ENCODE peak calls at places on chromosomes 7 and 10, in eight cellular contexts. D is heart right ventricle; U is CD4-positive, alpha-beta memory T cell; M is hepatocyte; J is right atrium auricular region; X is colonic mucosa; L is tibial artery; H is HepG2. S is an unnamed sample. For H3K4me1, the result is how much of the 10 kb centered on the place peaks cover.

GRCh38 chr7:27237735-27238334 is 4.8 kb upstream of the EVX1 start:
- DNase-seq in D (no peak), U (no peak), M (no peak), J (no peak), X (no peak), L (no peak), H (no peak), S (no peak)

GRCh38 chr10:110502851-110503301 is 5.2 kb downstream of the DUSP5 start:
- DNase-seq in D (no peak), U (peak), M (peak), J (no peak), X (peak), L (peak), H (no peak), S (peak)

GRCh38 chr7:2522780-2523433 is 3.3 kb downstream of the LFNG start:
- DNase-seq in D (no peak), U (no peak), M (peak), J (no peak), X (peak), L (no peak), H (peak), S (no peak)

GRCh38 chr10:44352316-44353127 is 32.4 kb downstream of the CXCL12 start:
- DNase-seq in D (peak), U (no peak), M (peak), J (no peak), X (peak), L (peak), H (no peak), S (peak)

GRCh38 chr7:122791959-122792545 is 89.3 kb upstream of the RNF148 start:
- DNase-seq in D (no peak), U (no peak), M (no peak), J (no peak), X (no peak), L (no peak), H (peak), S (no peak)

GRCh38 chr10:81978238-81978637 is 103.2 kb downstream of the NRG3 start:
- DNase-seq in D (no peak), U (no peak), M (peak), J (no peak), X (no peak), L (no peak), H (peak), S (no peak)

GRCh38 chr7:141956084-141956483 is 9.3 kb upstream of the CLEC5A start:
- DNase-seq in D (no peak), U (no peak), M (no peak), J (no peak), X (no peak), L (no peak), H (no peak), S (no peak)

GRCh38 chr7:150378115-150378852 is 846 bp upstream of the ZNF775 start:
- DNase-seq in D (no peak), U (peak), M (peak), J (peak), X (peak), L (peak), H (peak), S (no peak)

GRCh38 chr10:110684800-110685446 is 40.8 kb downstream of the RBM20 start:
- DNase-seq in D (peak), U (no peak), M (no peak), J (no peak), X (no peak), L (no peak), H (no peak), S (no peak)

GRCh38 chr10:117374506-117375359 is 507 bp downstream of the PDZD8 start:
- DNase-seq in D (peak), U (peak), M (peak), J (peak), X (peak), L (peak), H (no peak), S (peak)

GRCh38 chr10:20247858-20248257 is 431.6 kb downstream of the PLXDC2 start:
- DNase-seq in D (no peak), U (no peak), M (no peak), J (no peak), X (no peak), L (no peak), H (no peak), S (no peak)

GRCh38 chr7:139457153-139457946 is 26.1 kb downstream of the KLRG2 start:
- DNase-seq in D (no peak), U (no peak), M (peak), J (no peak), X (no peak), L (no peak), H (no peak), S (no peak)

GRCh38 chr10:18666810-18667209 is 7.6 kb downstream of the ARL5B start:
- DNase-seq in D (no peak), U (no peak), M (no peak), J (no peak), X (no peak), L (no peak), H (peak), S (no peak)

GRCh38 chr10:110947061-110947595 is 27.7 kb downstream of the SHOC2 start:
- DNase-seq in D (no peak), U (no peak), M (no peak), J (no peak), X (no peak), L (no peak), H (no peak), S (no peak)

GRCh38 chr10:75400769-75401568 is 595 bp downstream of the ZNF503 start:
- DNase-seq in D (peak), U (no peak), M (peak), J (peak), X (peak), L (peak), H (no peak), S (peak)

GRCh38 chr10:14880201-14880600 is 1.5 kb downstream of the SUV39H2 start:
- DNase-seq in D (no peak), U (no peak), M (peak), J (no peak), X (no peak), L (no peak), H (no peak), S (no peak)

GRCh38 chr7:117619690-117620089 is 139.9 kb downstream of the CFTR start:
- DNase-seq in D (no peak), U (no peak), M (no peak), J (no peak), X (no peak), L (no peak), H (no peak), S (no peak)

GRCh38 chr7:106868364-106868763 is 3.3 kb downstream of the PIK3CG start:
- DNase-seq in D (no peak), U (no peak), M (no peak), J (no peak), X (no peak), L (no peak), H (no peak), S (no peak)

GRCh38 chr10:20407421-20407820 is 489.7 kb downstream of the NEBL start:
- DNase-seq in D (no peak), U (no peak), M (no peak), J (no peak), X (no peak), L (no peak), H (no peak), S (no peak)

GRCh38 chr10:33005322-33006282 is 47.6 kb upstream of the ITGB1 start:
- DNase-seq in D (peak), U (no peak), M (peak), J (peak), X (peak), L (peak), H (peak), S (peak)

GRCh38 chr7:80253653-80254052 is 119.0 kb downstream of the GNAI1 start:
- DNase-seq in D (no peak), U (no peak), M (no peak), J (no peak), X (no peak), L (no peak), H (no peak), S (no peak)

GRCh38 chr7:138565451-138566114 is 105.5 kb downstream of the TRIM24 start:
- DNase-seq in D (no peak), U (no peak), M (peak), J (no peak), X (no peak), L (no peak), H (peak), S (no peak)

GRCh38 chr10:31000071-31000787 is 31.4 kb downstream of the ZNF438 start:
- DNase-seq in D (no peak), U (no peak), M (peak), J (no peak), X (no peak), L (no peak), H (no peak), S (no peak)

GRCh38 chr10:30639946-30640786 is 10.6 kb upstream of the LYZL2 start:
- DNase-seq in D (no peak), U (peak), M (peak), J (no peak), X (no peak), L (no peak), H (peak), S (no peak)

GRCh38 chr10:84360634-84361365 is 32.4 kb downstream of the CCSER2 start:
- DNase-seq in D (no peak), U (no peak), M (no peak), J (no peak), X (no peak), L (no peak), H (no peak), S (no peak)

GRCh38 chr7:114414151-114415053 is at the start of gene FOXP2:
- DNase-seq in D (no peak), U (no peak), M (no peak), J (no peak), X (peak), L (no peak), H (peak), S (no peak)

GRCh38 chr10:100364735-100365391 is 17.8 kb downstream of the SCD start:
- DNase-seq in D (peak), U (no peak), M (peak), J (peak), X (peak), L (peak), H (peak), S (peak)

GRCh38 chr10:14386202-14386593 is 55.5 kb upstream of the FRMD4A start:
- DNase-seq in D (no peak), U (no peak), M (no peak), J (no peak), X (no peak), L (no peak), H (no peak), S (peak)

GRCh38 chr10:34102237-34102673 is 712.8 kb downstream of the PARD3 start:
- DNase-seq in D (peak), U (no peak), M (peak), J (peak), X (peak), L (peak), H (no peak), S (peak)

GRCh38 chr10:114726820-114727271 is 68.8 kb upstream of the ABLIM1 start:
- DNase-seq in D (no peak), U (no peak), M (no peak), J (no peak), X (no peak), L (no peak), H (no peak), S (no peak)

GRCh38 chr7:50793115-50793946 is 10.6 kb upstream of the GRB10 start:
- DNase-seq in D (peak), U (peak), M (peak), J (no peak), X (peak), L (peak), H (no peak), S (peak)

GRCh38 chr7:975702-976473 is 539 bp upstream of the COX19 start:
- DNase-seq in D (no peak), U (no peak), M (no peak), J (no peak), X (no peak), L (no peak), H (no peak), S (no peak)
- H3K4me1 ChIP-seq in D (under half), U (under half), M (under half), J (under half), X (under half), L (under half), H (half or more), S (under half)

DNA sequence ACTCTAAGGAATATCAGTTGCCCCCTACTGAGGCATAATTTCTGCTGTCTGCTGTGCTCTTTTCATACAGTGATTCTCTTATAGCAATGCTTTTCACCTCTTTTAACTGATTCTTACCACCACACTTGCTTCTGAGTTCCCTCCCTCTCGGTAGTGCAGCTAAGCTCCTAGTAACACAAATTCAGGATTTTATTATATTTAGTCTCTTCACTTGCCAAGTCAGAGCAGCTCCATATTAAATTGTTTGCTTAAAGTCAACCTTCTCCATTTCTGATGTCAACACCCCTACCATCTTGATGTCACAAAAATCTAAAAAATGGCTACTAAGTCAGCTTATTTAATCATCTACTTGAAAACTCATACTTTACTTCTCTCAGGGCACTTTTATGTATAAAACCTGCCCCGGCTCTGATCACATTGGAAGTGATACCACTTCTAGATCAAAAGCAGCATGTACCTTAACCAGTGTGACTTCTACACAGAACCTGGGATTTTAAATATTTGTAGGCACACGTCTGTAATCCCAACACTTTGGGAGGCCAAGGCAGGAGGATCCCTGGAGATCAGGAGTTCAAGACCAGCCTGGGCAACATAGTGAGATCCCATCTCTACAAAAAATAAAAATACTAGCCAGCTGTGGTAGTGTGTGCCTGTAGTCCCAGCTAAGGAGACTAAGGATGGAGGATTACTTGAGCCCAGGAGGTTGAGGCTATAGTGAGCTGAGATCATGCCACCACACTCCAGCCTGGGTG is 55.3 kb downstream of the GDI2 start:
- DNase-seq in D (no peak), U (no peak), M (no peak), J (no peak), X (no peak), L (no peak), H (no peak), S (no peak)
- H3K27ac ChIP-seq in D (no peak), U (no peak), M (no peak), J (no peak), X (no peak), L (no peak), H (no peak), S (no peak)

GRCh38 chr7:47549916-47550315 is 32.0 kb downstream of the TNS3 start:
- DNase-seq in D (no peak), U (no peak), M (no peak), J (no peak), X (no peak), L (no peak), H (no peak), S (no peak)
- H3K4me1 ChIP-seq in D (under half), U (under half), M (under half), J (under half), X (under half), L (under half), H (half or more), S (under half)

GRCh38 chr7:134645478-134645877 is 1.2 kb upstream of the BPGM start:
- DNase-seq in D (no peak), U (no peak), M (no peak), J (no peak), X (no peak), L (no peak), H (no peak), S (no peak)
- H3K27ac ChIP-seq in D (no peak), U (peak), M (peak), J (peak), X (peak), L (peak), H (no peak), S (no peak)

DNA sequence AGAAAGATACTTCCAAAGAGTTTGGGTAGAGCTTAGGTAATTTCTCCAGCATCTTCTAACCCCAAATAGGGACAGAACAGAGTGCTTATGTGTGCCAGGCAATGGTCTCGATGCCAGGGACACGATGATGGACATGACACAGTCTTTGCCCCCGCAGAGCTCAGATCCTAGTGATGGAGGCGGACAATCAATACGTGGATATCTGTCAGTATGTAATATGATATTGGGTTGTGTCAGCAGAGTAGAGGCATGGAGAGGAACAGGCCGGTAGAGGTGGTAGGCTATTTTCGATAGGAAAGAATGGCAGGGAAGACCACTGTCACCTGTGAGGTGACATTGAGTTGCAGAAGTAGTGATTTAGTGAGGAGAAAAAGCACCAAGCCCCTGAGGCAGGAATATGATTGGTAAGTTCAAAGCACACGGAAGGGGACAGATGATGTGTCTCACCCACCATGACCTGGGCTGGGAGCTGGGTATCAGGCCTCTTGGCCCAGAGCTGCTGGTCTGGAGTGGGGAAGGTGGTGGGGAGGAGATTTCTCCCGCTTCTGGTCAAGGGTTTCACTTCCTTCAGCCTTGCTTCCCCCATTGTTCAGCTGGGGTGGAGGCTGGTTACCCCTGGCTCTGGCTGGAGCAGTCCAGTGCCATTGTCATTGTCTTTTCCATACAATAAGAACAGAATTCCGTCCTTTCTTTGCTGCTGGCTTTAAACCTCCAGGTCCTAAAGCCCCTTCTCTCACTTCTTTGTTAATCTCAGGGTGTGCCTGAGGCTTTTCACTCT is 36.0 kb upstream of the SRGN start:
- DNase-seq in D (no peak), U (no peak), M (no peak), J (no peak), X (no peak), L (no peak), H (no peak), S (no peak)
- H3K4me1 ChIP-seq in D (under half), U (under half), M (under half), J (under half), X (under half), L (under half), H (under half), S (under half)